ENCODE peak calls at places on chromosomes 4 and X, in six cellular contexts. J is stimulated activated CD8-positive, alpha-beta memory T cell treated with anti-CD3 and anti-CD28 coated beads, Interleukin-7, amount 100 ng/mL, for 48 hours; C is AML-193; N is GM04503; G is sciatic nerve; K is GM23248. R is an unnamed sample.

GRCh38 chr4:95674451-95675095 is 125.8 kb upstream of the UNC5C start:
- DNase-seq in J (no peak), C (no peak), N (no peak), G (no peak), K (no peak), R (no peak)

GRCh38 chr4:74291468-74291867 is 16.8 kb upstream of the EPGN start:
- DNase-seq in G (no peak), K (no peak), C (no peak), N (no peak), J (no peak), R (no peak)

GRCh38 chrX:10986616-10987015 is 124.5 kb upstream of the HCCS start:
- DNase-seq in J (no peak), C (no peak), G (no peak), N (peak; percentile 25), K (peak; percentile 15), R (no peak)

GRCh38 chrX:18886344-18887161 is 97.4 kb downstream of the PHKA2 start:
- DNase-seq in J (no peak), G (peak; percentile 77), K (peak; percentile 74), C (peak; percentile 47), N (peak; percentile 13), R (peak; percentile 39)

GRCh38 chr4:826508-827208 is 729 bp upstream of the CPLX1 start:
- DNase-seq in C (no peak), G (no peak), N (no peak), K (no peak), J (no peak), R (no peak)

GRCh38 chr4:128385683-128386304 is 98.2 kb upstream of the PGRMC2 start:
- DNase-seq in G (no peak), J (no peak), C (no peak), N (no peak), K (peak; percentile 56), R (no peak)

GRCh38 chr4:84583871-84584373 is 995 bp downstream of the CDS1 start:
- DNase-seq in G (no peak), N (no peak), C (no peak), J (no peak), K (peak; percentile 37), R (no peak)

GRCh38 chr4:133960975-133961374 is 240.6 kb downstream of the PABPC4L start:
- DNase-seq in K (no peak), G (no peak), N (no peak), C (no peak), J (no peak), R (no peak)

GRCh38 chrX:125202486-125203378 is 116.9 kb upstream of the TEX13C start:
- DNase-seq in N (no peak), K (no peak), C (no peak), J (no peak), G (no peak), R (peak; percentile 3)

GRCh38 chr4:150867148-150867547 is 147.9 kb downstream of the LRBA start:
- DNase-seq in C (peak; percentile 72), G (no peak), N (peak; percentile 31), J (no peak), K (peak; percentile 88), R (peak; percentile 52)

GRCh38 chr4:109820563-109820962 is 5.0 kb downstream of the GAR1 start:
- DNase-seq in C (no peak), G (no peak), K (peak; percentile 56), J (no peak), N (peak; percentile 11), R (no peak)

GRCh38 chr4:18314731-18315130 is 293.2 kb upstream of the LCORL start:
- DNase-seq in N (no peak), G (no peak), J (no peak), K (no peak), C (no peak), R (no peak)

GRCh38 chr4:99300934-99301333 is 10.1 kb upstream of the ADH1A start:
- DNase-seq in C (no peak), G (peak; percentile 91), K (peak; percentile 91), J (no peak), N (peak; percentile 95), R (no peak)

GRCh38 chr4:64539234-64539849 is 130.1 kb upstream of the TECRL start:
- DNase-seq in G (no peak), K (peak; percentile 64), J (peak; percentile 3), C (peak; percentile 56), N (peak; percentile 6), R (peak; percentile 64)